ENCODE peak calls at places on chromosomes 2 and 18, in four cellular contexts. O, X, Y and P are unnamed samples.

GRCh38 chr2:38856165-38856564 is 19.6 kb downstream of the DHX57 start:
- DNase-seq in X (no peak), O (no peak), Y (no peak), P (no peak)

GRCh38 chr2:182715121-182715895 is 749 bp upstream of the DNAJC10 start:
- DNase-seq in Y (no peak), X (peak; percentile 18), O (no peak), P (no peak)

GRCh38 chr2:46850742-46851141 is 64.9 kb downstream of the MCFD2 start:
- DNase-seq in Y (no peak), O (peak; percentile 45), X (no peak), P (no peak)

GRCh38 chr2:239143858-239144712 is 256.7 kb downstream of the HDAC4 start:
- DNase-seq in Y (peak; percentile 53), O (no peak), X (no peak), P (peak; percentile 68)

GRCh38 chr2:66915237-66915636 is 480.3 kb downstream of the MEIS1 start:
- DNase-seq in O (no peak), Y (no peak), X (no peak), P (no peak)

GRCh38 chr2:216023055-216023648 is 9.8 kb upstream of the MREG start:
- DNase-seq in O (peak; percentile 58), X (peak; percentile 28), Y (peak; percentile 53), P (peak; percentile 57)

GRCh38 chr2:198807131-198807530 is 650.6 kb downstream of the SATB2 start:
- DNase-seq in O (no peak), Y (no peak), X (no peak), P (no peak)

GRCh38 chr2:191391171-191391570 is 146.0 kb downstream of the MYO1B start:
- DNase-seq in Y (no peak), X (no peak), O (no peak), P (no peak)

GRCh38 chr2:196413821-196414274 is 225.7 kb upstream of the CCDC150 start:
- DNase-seq in Y (no peak), X (no peak), O (no peak), P (no peak)

GRCh38 chr2:210169871-210170441 is 1.3 kb downstream of the KANSL1L start:
- DNase-seq in Y (no peak), X (peak; percentile 36), O (no peak), P (no peak)

GRCh38 chr2:165369131-165369935 is 100.2 kb upstream of the CSRNP3 start:
- DNase-seq in Y (no peak), O (no peak), X (no peak), P (peak; percentile 30)

GRCh38 chr2:61786876-61787275 is 67.0 kb downstream of the FAM161A start:
- DNase-seq in X (no peak), O (no peak), Y (no peak), P (no peak)

GRCh38 chr2:226115832-226116200 is 683.8 kb downstream of the IRS1 start:
- DNase-seq in O (no peak), X (no peak), Y (no peak), P (no peak)

GRCh38 chr2:10022464-10022863 is 20.9 kb upstream of the KLF11 start:
- DNase-seq in Y (no peak), X (no peak), O (no peak), P (no peak)

GRCh38 chr18:23835506-23835905 is 146.3 kb downstream of the LAMA3 start:
- DNase-seq in O (no peak), Y (no peak), X (no peak), P (no peak)